ENCODE peak calls at places on chromosome 3, in five cellular contexts. L, F, D, S and O are unnamed samples. For H3K27me3 and H3K4me1, the result is how much of the 10 kb centered on the place peaks cover.

GRCh38 chr3:10351013-10351735 is 30.3 kb upstream of the SEC13 start:
- DNase-seq in D (no peak), F (no peak), S (no peak), L (peak), O (no peak)

GRCh38 chr3:146163584-146163983 is 2.6 kb upstream of the PLOD2 start:
- DNase-seq in L (no peak), F (no peak), S (no peak), D (no peak), O (no peak)

GRCh38 chr3:42490243-42490642 is 12.2 kb upstream of the VIPR1 start:
- DNase-seq in S (peak), L (no peak), D (peak), F (peak), O (peak)

GRCh38 chr3:184258926-184259325 is 2.4 kb downstream of the CAMK2N2 start:
- DNase-seq in L (no peak), F (no peak), S (no peak), D (no peak), O (no peak)

GRCh38 chr3:149547954-149548728 is 73.6 kb downstream of the TM4SF4 start:
- DNase-seq in F (peak), S (no peak), L (no peak), D (peak), O (no peak)

GRCh38 chr3:47225310-47225906 is 57.2 kb downstream of the KIF9 start:
- DNase-seq in L (no peak), F (no peak), S (no peak), D (no peak), O (no peak)

GRCh38 chr3:42501681-42502428 is 588 bp upstream of the VIPR1 start:
- DNase-seq in D (peak), F (peak), L (peak), S (peak), O (peak)

GRCh38 chr3:170809975-170810357 is 60.0 kb downstream of the RPL22L1 start:
- DNase-seq in D (no peak), L (no peak), F (no peak), S (no peak), O (no peak)

GRCh38 chr3:58152225-58153015 is 58.4 kb downstream of the DNASE1L3 start:
- DNase-seq in D (no peak), S (no peak), L (no peak), F (no peak), O (no peak)

GRCh38 chr3:7367968-7368367 is 507.1 kb downstream of the GRM7 start:
- DNase-seq in F (no peak), D (no peak), S (no peak), L (no peak), O (no peak)

GRCh38 chr3:186001838-186002237 is 64.0 kb upstream of the TRA2B start:
- DNase-seq in S (no peak), D (no peak), L (no peak), F (no peak), O (no peak)

GRCh38 chr3:117477214-117477755 is 767.7 kb downstream of the TUSC7 start:
- DNase-seq in S (no peak), F (no peak), D (no peak), L (no peak), O (no peak)

GRCh38 chr3:190083631-190084030 is 37.1 kb downstream of the P3H2 start:
- DNase-seq in F (no peak), L (no peak), S (no peak), D (no peak), O (no peak)

GRCh38 chr3:144272715-144273114 is 301.1 kb downstream of the DIPK2A start:
- DNase-seq in F (no peak), D (no peak), S (no peak), L (no peak), O (no peak)

GRCh38 chr3:42036483-42036823 is 54.7 kb upstream of the TRAK1 start:
- DNase-seq in F (no peak), D (peak), S (no peak), L (no peak), O (no peak)

GRCh38 chr3:100865442-100865841 is 127.8 kb downstream of the ABI3BP start:
- DNase-seq in D (no peak), S (no peak), F (no peak), L (no peak), O (no peak)

GRCh38 chr3:167110906-167111305 is 269.2 kb downstream of the ZBBX start:
- DNase-seq in S (no peak), D (no peak), F (no peak), L (peak), O (no peak)

GRCh38 chr3:45635475-45636256 is 41.1 kb downstream of the LIMD1 start:
- DNase-seq in L (peak), F (no peak), D (no peak), S (no peak), O (no peak)

GRCh38 chr3:36444909-36445308 is 64.6 kb downstream of the STAC start:
- DNase-seq in D (no peak), L (no peak), F (no peak), S (no peak), O (no peak)

GRCh38 chr3:125061170-125061569 is 5.4 kb upstream of the HEG1 start:
- DNase-seq in D (no peak), L (no peak), F (no peak), S (no peak), O (no peak)

GRCh38 chr3:47418167-47419082 is 37.6 kb downstream of the PTPN23 start:
- DNase-seq in S (peak), L (no peak), F (no peak), D (no peak), O (no peak)

GRCh38 chr3:4588410-4588809 is 95.3 kb downstream of the ITPR1 start:
- DNase-seq in F (no peak), D (no peak), S (no peak), L (no peak), O (no peak)

GRCh38 chr3:71453822-71454512 is 129.6 kb downstream of the FOXP1 start:
- DNase-seq in L (no peak), D (peak), S (no peak), F (no peak), O (no peak)

GRCh38 chr3:105836533-105836932 is 32.3 kb downstream of the CBLB start:
- DNase-seq in S (no peak), F (no peak), L (no peak), D (no peak), O (no peak)
- TF ChIP-seq CTCF in S (no peak), F (no peak), L (no peak), D (no peak), O (no peak)

DNA sequence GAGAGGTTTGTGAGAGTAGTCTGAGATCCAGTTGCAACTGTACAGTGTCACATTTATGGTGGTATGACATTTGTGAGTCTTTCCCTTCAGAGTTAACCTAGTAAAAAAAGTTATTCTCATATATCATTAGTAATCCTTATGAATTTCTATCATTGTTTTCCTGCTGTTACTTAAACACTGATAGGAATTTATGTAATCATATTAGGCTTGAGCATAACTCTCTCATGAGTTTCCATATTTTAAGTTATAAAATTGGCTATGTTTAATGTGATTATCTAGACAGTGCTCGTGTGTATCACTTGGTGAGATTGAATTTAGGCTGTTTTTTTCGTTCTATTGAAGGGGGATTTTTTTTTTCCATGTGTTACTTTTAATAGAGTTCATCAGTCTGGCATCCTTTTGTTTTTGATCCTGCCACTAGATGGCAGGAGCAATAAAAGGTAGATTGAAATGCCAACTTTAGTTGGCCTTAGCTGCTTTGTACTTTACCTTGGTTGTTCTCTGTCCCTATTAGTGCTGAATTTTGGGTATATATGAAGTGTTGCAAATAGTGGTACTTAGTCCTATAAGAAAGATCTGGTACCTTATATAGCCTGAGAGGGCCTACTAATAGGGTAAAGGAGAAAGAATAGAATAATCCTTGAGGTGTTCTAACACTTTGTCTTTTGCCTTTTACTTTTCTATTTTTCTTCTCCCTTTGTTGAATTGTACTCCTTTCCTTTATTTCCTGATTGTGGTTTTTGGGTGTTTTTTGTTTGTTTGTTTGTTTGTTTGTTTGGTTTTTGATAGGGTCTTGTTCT is 17.9 kb downstream of the STT3B start:
- DNase-seq in D (no peak), L (peak), S (no peak), F (no peak), O (peak)
- H3K27me3 ChIP-seq in D (under half), L (under half), S (under half), F (under half), O (under half)

GRCh38 chr3:164222200-164222599 is 856.1 kb downstream of the SI start:
- DNase-seq in F (no peak), D (no peak), S (no peak), L (no peak), O (no peak)
- H3K4me1 ChIP-seq in F (under half), D (under half), S (under half), L (under half), O (under half)

GRCh38 chr3:88005066-88005465 is 53.7 kb downstream of the CGGBP1 start:
- DNase-seq in S (no peak), F (no peak), L (peak), D (no peak), O (no peak)
- TF ChIP-seq CTCF in S (no peak), F (no peak), L (peak), D (no peak), O (peak)

GRCh38 chr3:49865198-49865784 is 4.4 kb downstream of the CAMKV start:
- DNase-seq in L (no peak), F (no peak), D (no peak), S (no peak), O (no peak)
- H3K27me3 ChIP-seq in L (under half), F (half or more), D (under half), S (under half), O (under half)